ENCODE peak calls at places on chromosomes 13 and 19, in six cellular contexts. T is fibroblast of lung; N is effector memory CD4-positive, alpha-beta T cell; A is amygdala; V is left cardiac atrium; J is stimulated activated effector memory CD8-positive, alpha-beta T cell treated with anti-CD3 and anti-CD28 coated beads, Interleukin-12 subunit alpha, Interleukin-12 subunit beta, amount 100 ng/mL, for 72 hours. F is an unnamed sample.

GRCh38 chr13:37648604-37649003 is 50.0 kb upstream of the POSTN start:
- DNase-seq in N (no peak), A (no peak), V (no peak), J (no peak), T (peak; percentile 72), F (no peak)

GRCh38 chr13:94550030-94550738 is 45.8 kb downstream of the TGDS start:
- DNase-seq in J (no peak), V (no peak), N (no peak), A (no peak), T (peak; percentile 62), F (no peak)

GRCh38 chr19:47123406-47123805 is 7.2 kb upstream of the SAE1 start:
- DNase-seq in J (no peak), A (no peak), V (no peak), T (no peak), N (no peak), F (no peak)

GRCh38 chr13:106612688-106613087 is 44.8 kb upstream of the ARGLU1 start:
- DNase-seq in N (no peak), V (peak; percentile 88), T (peak; percentile 61), J (no peak), A (no peak), F (no peak)

GRCh38 chr19:31092189-31092753 is 257.0 kb downstream of the TSHZ3 start:
- DNase-seq in A (no peak), T (no peak), J (no peak), N (no peak), V (no peak), F (no peak)

GRCh38 chr19:11399667-11400066 is 15.6 kb upstream of the EPOR start:
- DNase-seq in V (no peak), A (no peak), T (no peak), N (no peak), J (no peak), F (no peak)

GRCh38 chr13:113970810-113971470 is 2.9 kb downstream of the C13orf46 start:
- DNase-seq in T (peak; percentile 55), V (peak; percentile 60), A (no peak), J (no peak), N (no peak), F (no peak)

GRCh38 chr19:38538793-38539528 is 78.8 kb downstream of the MAP4K1 start:
- DNase-seq in N (no peak), V (no peak), T (no peak), A (no peak), J (no peak), F (no peak)

GRCh38 chr13:73984949-73985691 is 149.1 kb downstream of the KLF12 start:
- DNase-seq in J (no peak), A (no peak), N (peak; percentile 15), V (peak; percentile 56), T (no peak), F (no peak)

GRCh38 chr13:34161829-34162544 is 344.0 kb downstream of the RFC3 start:
- DNase-seq in T (peak; percentile 86), A (no peak), J (no peak), N (no peak), V (no peak), F (no peak)

GRCh38 chr13:79870766-79871165 is 389.8 kb downstream of the NDFIP2 start:
- DNase-seq in A (no peak), V (no peak), J (no peak), N (no peak), T (no peak), F (no peak)

GRCh38 chr19:4524808-4525562 is 6.7 kb upstream of the PLIN4 start:
- DNase-seq in T (peak; percentile 43), J (peak; percentile 85), N (peak; percentile 21), A (no peak), V (peak; percentile 64), F (no peak)

GRCh38 chr13:21657538-21657937 is 13.3 kb upstream of the FGF9 start:
- DNase-seq in N (no peak), A (no peak), T (peak; percentile 74), J (no peak), V (no peak), F (no peak)

GRCh38 chr13:51318876-51319275 is 20.6 kb upstream of the SERPINE3 start:
- DNase-seq in V (no peak), N (no peak), J (no peak), A (no peak), T (no peak), F (no peak)

GRCh38 chr13:46667687-46668281 is 114.8 kb downstream of the LRCH1 start:
- DNase-seq in V (no peak), T (peak; percentile 31), A (no peak), N (no peak), J (no peak), F (no peak)

GRCh38 chr19:13734751-13735150 is 29.6 kb upstream of the MRI1 start:
- DNase-seq in A (no peak), J (no peak), N (no peak), T (no peak), V (no peak), F (no peak)

GRCh38 chr13:75904012-75904411 is 267.9 kb downstream of the LMO7 start:
- DNase-seq in N (no peak), J (no peak), A (no peak), V (no peak), T (no peak), F (no peak)

GRCh38 chr13:113044431-113045114 is 61.0 kb upstream of the F7 start:
- DNase-seq in T (no peak), N (no peak), A (peak; percentile 85), J (no peak), V (no peak), F (no peak)

GRCh38 chr13:109509154-109509905 is 277.1 kb downstream of the IRS2 start:
- DNase-seq in A (no peak), N (no peak), V (no peak), T (peak; percentile 82), J (no peak), F (no peak)

GRCh38 chr13:43114504-43114903 is 91.1 kb downstream of the DNAJC15 start:
- DNase-seq in A (no peak), J (no peak), T (no peak), V (no peak), N (no peak), F (no peak)

GRCh38 chr13:42272115-42272756 is at the start of gene AKAP11:
- DNase-seq in V (no peak), T (peak; percentile 60), A (peak; percentile 38), J (peak; percentile 81), N (no peak), F (peak; percentile 91)

GRCh38 chr13:27334774-27335490 is 64.3 kb downstream of the RASL11A start:
- DNase-seq in J (no peak), A (no peak), T (peak; percentile 55), V (no peak), N (no peak), F (no peak)

GRCh38 chr13:107185889-107186288 is 618.0 kb upstream of the ARGLU1 start:
- DNase-seq in N (no peak), V (no peak), J (no peak), T (peak; percentile 46), A (no peak), F (no peak)

F was measured in esophagus muscularis mucosa.